ENCODE peak calls at places on chromosome 4, in five cellular contexts. One of them, this sample, is unnamed.

GRCh38 chr4:146273204-146273901 is 59.0 kb downstream of the REELD1 start:
- DNase-seq in H1: no peak
- DNase-seq in GM12878: peak
- DNase-seq in HepG2: no peak
- DNase-seq in K562: no peak
- DNase-seq in this sample: no peak

GRCh38 chr4:151644625-151645024 is 116.2 kb downstream of the GATB start:
- DNase-seq in HepG2: peak
- DNase-seq in K562: peak
- DNase-seq in H1: no peak
- DNase-seq in GM12878: no peak
- DNase-seq in this sample: peak

GRCh38 chr4:25065451-25065850 is 34.7 kb upstream of the LGI2 start:
- DNase-seq in HepG2: no peak
- DNase-seq in H1: no peak
- DNase-seq in K562: no peak
- DNase-seq in GM12878: no peak
- DNase-seq in this sample: peak

GRCh38 chr4:24511371-24512063 is 72.8 kb downstream of the DHX15 start:
- DNase-seq in GM12878: no peak
- DNase-seq in K562: no peak
- DNase-seq in H1: no peak
- DNase-seq in HepG2: no peak
- DNase-seq in this sample: peak

GRCh38 chr4:18033111-18034085 is 11.8 kb upstream of the LCORL start:
- DNase-seq in K562: no peak
- DNase-seq in H1: no peak
- DNase-seq in HepG2: no peak
- DNase-seq in GM12878: no peak
- DNase-seq in this sample: no peak

GRCh38 chr4:158825443-158826036 is 56.7 kb downstream of the FNIP2 start:
- DNase-seq in HepG2: peak
- DNase-seq in H1: no peak
- DNase-seq in K562: no peak
- DNase-seq in GM12878: no peak
- DNase-seq in this sample: no peak

GRCh38 chr4:84971319-84971932 is 4.9 kb upstream of the WDFY3 start:
- DNase-seq in K562: peak
- DNase-seq in HepG2: peak
- DNase-seq in GM12878: no peak
- DNase-seq in H1: no peak
- DNase-seq in this sample: peak

GRCh38 chr4:182928061-182928460 is 10.9 kb upstream of the DCTD start:
- DNase-seq in H1: no peak
- DNase-seq in GM12878: no peak
- DNase-seq in K562: peak
- DNase-seq in HepG2: no peak
- DNase-seq in this sample: peak

GRCh38 chr4:102392033-102392744 is 46.9 kb upstream of the SLC39A8 start:
- DNase-seq in K562: no peak
- DNase-seq in HepG2: no peak
- DNase-seq in H1: no peak
- DNase-seq in GM12878: no peak
- DNase-seq in this sample: peak

GRCh38 chr4:1640110-1640509 is 44.0 kb downstream of the FAM53A start:
- DNase-seq in H1: no peak
- DNase-seq in HepG2: no peak
- DNase-seq in GM12878: no peak
- DNase-seq in K562: no peak
- DNase-seq in this sample: no peak

GRCh38 chr4:163649557-163650091 is 155.1 kb downstream of the TMA16 start:
- DNase-seq in HepG2: no peak
- DNase-seq in K562: no peak
- DNase-seq in H1: no peak
- DNase-seq in GM12878: no peak
- DNase-seq in this sample: no peak

GRCh38 chr4:6674500-6675149 is 19.1 kb upstream of the S100P start:
- DNase-seq in H1: no peak
- DNase-seq in K562: peak
- DNase-seq in GM12878: peak
- DNase-seq in HepG2: peak
- DNase-seq in this sample: peak

GRCh38 chr4:19248023-19248422 is 1003.7 kb upstream of the SLIT2 start:
- DNase-seq in GM12878: no peak
- DNase-seq in HepG2: no peak
- DNase-seq in H1: no peak
- DNase-seq in K562: no peak
- DNase-seq in this sample: no peak

GRCh38 chr4:26936284-26937065 is 75.8 kb downstream of the STIM2 start:
- DNase-seq in K562: peak
- DNase-seq in H1: no peak
- DNase-seq in GM12878: no peak
- DNase-seq in HepG2: peak
- DNase-seq in this sample: no peak

DNA sequence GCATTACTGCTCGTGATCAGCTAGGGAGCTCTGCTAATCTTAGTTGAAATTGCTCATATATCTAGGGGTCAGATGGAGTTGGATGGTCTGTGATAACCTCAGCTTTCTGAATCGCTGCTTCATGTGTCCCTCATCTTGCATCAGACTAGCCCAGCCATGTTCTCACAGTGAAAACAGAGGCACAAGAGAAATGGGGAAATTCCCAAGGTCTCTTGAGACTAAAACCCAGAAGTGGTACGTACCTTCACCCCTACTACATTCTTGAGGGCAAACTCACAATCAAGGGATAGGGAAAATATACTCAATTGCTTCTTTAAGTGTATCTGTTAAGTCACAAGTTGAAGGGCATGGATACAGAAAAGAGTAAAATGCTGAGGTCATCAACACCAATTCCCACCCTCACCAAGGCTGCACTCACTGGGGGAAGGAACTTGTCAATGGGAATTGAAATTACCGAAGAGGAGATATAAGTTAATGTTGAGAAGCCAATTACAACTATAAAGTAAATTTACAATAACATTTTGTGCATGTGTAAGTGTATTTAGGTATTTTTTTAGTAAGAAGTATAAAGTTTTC is 255.0 kb upstream of the KCNIP4 start:
- DNase-seq in HepG2: no peak
- DNase-seq in H1: no peak
- DNase-seq in GM12878: no peak
- DNase-seq in K562: no peak
- DNase-seq in this sample: no peak
- H3K4me2 ChIP-seq in HepG2: no peak
- H3K4me2 ChIP-seq in H1: no peak
- H3K4me2 ChIP-seq in GM12878: no peak
- H3K4me2 ChIP-seq in K562: no peak
- H3K4me2 ChIP-seq in this sample: no peak

GRCh38 chr4:67779631-67780030 is 25.4 kb upstream of the GNRHR start:
- DNase-seq in HepG2: no peak
- DNase-seq in K562: no peak
- DNase-seq in GM12878: no peak
- DNase-seq in H1: no peak
- DNase-seq in this sample: no peak
- TF ChIP-seq CREB1 in HepG2: no peak
- TF ChIP-seq CREB1 in K562: no peak
- TF ChIP-seq CREB1 in GM12878: no peak
- TF ChIP-seq CREB1 in H1: no peak
- TF ChIP-seq CREB1 in this sample: no peak

GRCh38 chr4:135365065-135365464 is 1163.5 kb upstream of the PABPC4L start:
- DNase-seq in K562: no peak
- DNase-seq in GM12878: no peak
- DNase-seq in HepG2: no peak
- DNase-seq in H1: no peak
- DNase-seq in this sample: no peak
- H3K4me2 ChIP-seq in K562: no peak
- H3K4me2 ChIP-seq in GM12878: no peak
- H3K4me2 ChIP-seq in HepG2: no peak
- H3K4me2 ChIP-seq in H1: no peak
- H3K4me2 ChIP-seq in this sample: no peak

DNA sequence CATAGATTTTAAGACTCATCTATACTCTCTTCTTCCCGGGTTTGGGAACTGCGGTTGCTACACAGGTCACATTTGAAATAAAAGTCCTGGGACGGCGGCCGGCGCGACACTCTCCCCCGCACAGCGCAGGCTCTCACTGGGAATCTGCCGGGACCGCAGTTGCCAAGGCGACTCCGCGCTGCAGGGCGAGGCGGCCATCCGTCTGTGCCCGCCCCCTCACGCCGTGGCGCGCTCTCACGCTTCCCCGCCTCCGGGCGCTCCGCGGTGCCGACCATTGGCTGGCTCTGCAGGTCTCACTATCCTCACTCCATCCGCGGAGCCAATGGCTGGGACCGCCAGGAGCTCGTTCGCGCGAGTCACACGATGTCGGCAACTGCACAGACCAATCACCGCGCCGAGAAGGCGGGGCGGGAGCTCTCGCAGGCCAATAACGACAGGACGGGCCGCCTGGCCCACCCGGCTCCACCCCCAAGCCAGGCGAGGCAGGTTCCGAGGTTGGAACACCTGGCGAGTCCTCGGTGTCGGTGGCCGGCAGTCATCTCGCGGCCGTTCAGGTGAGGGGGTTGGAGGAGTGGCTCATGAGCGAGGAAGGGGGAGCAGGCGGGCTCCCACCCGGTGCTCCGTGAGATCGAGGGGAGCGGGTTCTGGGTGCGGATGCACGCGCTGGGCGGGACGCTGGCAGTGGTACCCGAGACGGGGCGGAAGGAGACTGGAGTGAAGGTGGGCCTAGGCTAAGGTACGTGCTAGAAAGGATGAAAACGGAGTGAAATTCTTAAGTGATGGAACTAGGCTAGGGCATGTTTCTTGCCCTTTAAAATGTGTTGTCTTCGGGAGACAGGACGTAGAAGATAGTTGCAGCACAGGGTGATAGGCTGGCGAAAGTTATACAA is at the start of gene MSMO1:
- DNase-seq in K562: peak
- DNase-seq in HepG2: peak
- DNase-seq in GM12878: peak
- DNase-seq in H1: peak
- DNase-seq in this sample: peak
- TF ChIP-seq CREB1 in K562: peak
- TF ChIP-seq CREB1 in HepG2: peak
- TF ChIP-seq CREB1 in GM12878: peak
- TF ChIP-seq CREB1 in H1: peak
- TF ChIP-seq CREB1 in this sample: peak

DNA sequence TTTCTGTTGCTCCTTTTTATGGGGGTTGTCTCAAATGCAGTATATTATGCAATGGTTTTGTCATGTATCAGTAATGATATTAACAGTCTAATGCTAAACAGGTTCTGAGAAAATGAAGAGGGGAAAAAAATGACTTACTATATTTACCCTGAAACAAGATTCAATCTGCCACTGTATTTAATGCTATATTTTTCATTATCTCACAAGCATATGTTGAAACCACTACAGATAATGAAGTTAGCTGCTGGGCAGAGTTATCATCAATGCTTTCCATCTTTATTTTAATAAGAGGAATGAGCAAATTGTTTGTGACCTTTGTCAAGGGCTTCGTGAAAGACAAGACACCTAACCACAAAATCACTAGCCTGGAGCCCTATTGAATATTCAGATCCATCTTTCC is 32.6 kb upstream of the NAA11 start:
- DNase-seq in K562: no peak
- DNase-seq in GM12878: no peak
- DNase-seq in HepG2: no peak
- DNase-seq in H1: no peak
- DNase-seq in this sample: no peak
- H3K4me2 ChIP-seq in K562: no peak
- H3K4me2 ChIP-seq in GM12878: no peak
- H3K4me2 ChIP-seq in HepG2: no peak
- H3K4me2 ChIP-seq in H1: no peak
- H3K4me2 ChIP-seq in this sample: no peak

DNA sequence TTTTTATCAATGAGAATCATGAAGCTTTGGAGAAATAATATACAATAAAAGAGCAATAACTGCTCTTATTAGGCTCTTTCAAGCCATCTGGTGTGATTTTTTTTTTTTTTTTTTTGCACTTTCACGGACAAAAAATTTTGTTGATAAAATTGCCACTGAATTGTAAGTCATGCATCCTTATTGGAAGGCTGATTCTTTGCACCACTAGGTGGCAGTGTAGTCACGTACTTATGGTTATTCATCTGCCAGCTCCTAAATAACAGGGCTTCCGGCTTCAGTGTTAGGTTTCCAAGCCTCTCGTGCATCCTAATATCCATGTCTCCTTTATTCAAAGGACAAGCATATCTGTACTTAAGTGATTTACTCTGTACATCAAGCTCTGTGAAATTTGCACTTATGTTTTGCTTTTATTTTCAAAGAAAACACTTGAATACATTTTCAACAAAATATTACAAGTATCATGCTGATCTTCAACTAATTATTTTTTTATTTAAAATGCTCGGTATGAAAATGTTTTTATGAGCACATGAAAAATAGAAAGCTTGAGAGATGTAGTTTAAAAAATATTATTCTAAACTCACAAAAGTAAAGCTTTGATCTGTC is 1578.3 kb upstream of the TENM3 start:
- DNase-seq in H1: peak
- DNase-seq in K562: peak
- DNase-seq in GM12878: peak
- DNase-seq in HepG2: peak
- DNase-seq in this sample: peak
- TF ChIP-seq CREB1 in H1: no peak
- TF ChIP-seq CREB1 in K562: no peak
- TF ChIP-seq CREB1 in GM12878: no peak
- TF ChIP-seq CREB1 in HepG2: no peak
- TF ChIP-seq CREB1 in this sample: no peak

GRCh38 chr4:184289179-184289535 is 71.5 kb upstream of the ENPP6 start:
- DNase-seq in K562: no peak
- DNase-seq in H1: no peak
- DNase-seq in GM12878: no peak
- DNase-seq in HepG2: no peak
- DNase-seq in this sample: no peak
- H3K4me2 ChIP-seq in K562: no peak
- H3K4me2 ChIP-seq in H1: no peak
- H3K4me2 ChIP-seq in GM12878: peak
- H3K4me2 ChIP-seq in HepG2: peak
- H3K4me2 ChIP-seq in this sample: no peak

This sample was measured in GM23338.